ENCODE peak calls at places on chromosomes 11 and 22, in eight cellular contexts. One of them, this sample, is unnamed.
A peak's percentile ranks its signal among the peaks of the same experiment; 100 is the strongest.

GRCh38 chr11:93652161-93652597 is 9.3 kb upstream of the CEP295 start:
- DNase-seq in H1: no peak
- DNase-seq in stimulated activated CD4-positive, alpha-beta T cell treated with anti-CD3 and anti-CD28 coated beads, Interleukin-4, amount 100 ng/mL, for 48 hours: no peak
- DNase-seq in substantia nigra: peak; percentile 24
- DNase-seq in coronary artery: no peak
- DNase-seq in stimulated activated CD8-positive, alpha-beta memory T cell treated with anti-CD3 and anti-CD28 coated beads, Interleukin-15, amount 100 ng/mL, for 24 hours: no peak
- DNase-seq in A549: peak; percentile 38
- DNase-seq in GM13977: no peak
- DNase-seq in this sample: peak; percentile 46

GRCh38 chr11:74330065-74330858 is 18.8 kb upstream of the P4HA3 start:
- DNase-seq in stimulated activated CD8-positive, alpha-beta memory T cell treated with anti-CD3 and anti-CD28 coated beads, Interleukin-15, amount 100 ng/mL, for 24 hours: no peak
- DNase-seq in A549: no peak
- DNase-seq in stimulated activated CD4-positive, alpha-beta T cell treated with anti-CD3 and anti-CD28 coated beads, Interleukin-4, amount 100 ng/mL, for 48 hours: no peak
- DNase-seq in substantia nigra: no peak
- DNase-seq in H1: no peak
- DNase-seq in coronary artery: no peak
- DNase-seq in GM13977: no peak
- DNase-seq in this sample: peak; percentile 44

GRCh38 chr11:14270690-14271542 is 88.1 kb downstream of the RRAS2 start:
- DNase-seq in GM13977: peak; percentile 60
- DNase-seq in substantia nigra: no peak
- DNase-seq in coronary artery: no peak
- DNase-seq in H1: no peak
- DNase-seq in A549: no peak
- DNase-seq in stimulated activated CD8-positive, alpha-beta memory T cell treated with anti-CD3 and anti-CD28 coated beads, Interleukin-15, amount 100 ng/mL, for 24 hours: no peak
- DNase-seq in stimulated activated CD4-positive, alpha-beta T cell treated with anti-CD3 and anti-CD28 coated beads, Interleukin-4, amount 100 ng/mL, for 48 hours: no peak
- DNase-seq in this sample: no peak

GRCh38 chr22:28819253-28820096 is 19.1 kb upstream of the XBP1 start:
- DNase-seq in A549: peak; percentile 46
- DNase-seq in GM13977: no peak
- DNase-seq in stimulated activated CD8-positive, alpha-beta memory T cell treated with anti-CD3 and anti-CD28 coated beads, Interleukin-15, amount 100 ng/mL, for 24 hours: no peak
- DNase-seq in H1: no peak
- DNase-seq in substantia nigra: no peak
- DNase-seq in coronary artery: no peak
- DNase-seq in stimulated activated CD4-positive, alpha-beta T cell treated with anti-CD3 and anti-CD28 coated beads, Interleukin-4, amount 100 ng/mL, for 48 hours: no peak
- DNase-seq in this sample: no peak

GRCh38 chr11:1276061-1276790 is 33.2 kb downstream of the TOLLIP start:
- DNase-seq in H1: no peak
- DNase-seq in coronary artery: no peak
- DNase-seq in A549: no peak
- DNase-seq in stimulated activated CD8-positive, alpha-beta memory T cell treated with anti-CD3 and anti-CD28 coated beads, Interleukin-15, amount 100 ng/mL, for 24 hours: no peak
- DNase-seq in stimulated activated CD4-positive, alpha-beta T cell treated with anti-CD3 and anti-CD28 coated beads, Interleukin-4, amount 100 ng/mL, for 48 hours: no peak
- DNase-seq in GM13977: no peak
- DNase-seq in substantia nigra: no peak
- DNase-seq in this sample: no peak

GRCh38 chr11:84857746-84858145 is 769.4 kb downstream of the DLG2 start:
- DNase-seq in A549: no peak
- DNase-seq in substantia nigra: no peak
- DNase-seq in stimulated activated CD4-positive, alpha-beta T cell treated with anti-CD3 and anti-CD28 coated beads, Interleukin-4, amount 100 ng/mL, for 48 hours: no peak
- DNase-seq in stimulated activated CD8-positive, alpha-beta memory T cell treated with anti-CD3 and anti-CD28 coated beads, Interleukin-15, amount 100 ng/mL, for 24 hours: no peak
- DNase-seq in GM13977: no peak
- DNase-seq in coronary artery: no peak
- DNase-seq in H1: no peak
- DNase-seq in this sample: no peak

GRCh38 chr11:112631333-112631732 is 329.9 kb upstream of the NCAM1 start:
- DNase-seq in H1: no peak
- DNase-seq in stimulated activated CD8-positive, alpha-beta memory T cell treated with anti-CD3 and anti-CD28 coated beads, Interleukin-15, amount 100 ng/mL, for 24 hours: no peak
- DNase-seq in substantia nigra: no peak
- DNase-seq in coronary artery: no peak
- DNase-seq in GM13977: no peak
- DNase-seq in A549: no peak
- DNase-seq in stimulated activated CD4-positive, alpha-beta T cell treated with anti-CD3 and anti-CD28 coated beads, Interleukin-4, amount 100 ng/mL, for 48 hours: no peak
- DNase-seq in this sample: no peak

GRCh38 chr11:131688056-131688693 is 317.8 kb downstream of the NTM start:
- DNase-seq in stimulated activated CD4-positive, alpha-beta T cell treated with anti-CD3 and anti-CD28 coated beads, Interleukin-4, amount 100 ng/mL, for 48 hours: peak; percentile 32
- DNase-seq in GM13977: peak; percentile 89
- DNase-seq in H1: peak; percentile 23
- DNase-seq in stimulated activated CD8-positive, alpha-beta memory T cell treated with anti-CD3 and anti-CD28 coated beads, Interleukin-15, amount 100 ng/mL, for 24 hours: no peak
- DNase-seq in coronary artery: peak; percentile 72
- DNase-seq in A549: peak; percentile 35
- DNase-seq in substantia nigra: peak; percentile 45
- DNase-seq in this sample: peak; percentile 65

GRCh38 chr11:105168457-105168856 is 28.9 kb upstream of the CARD18 start:
- DNase-seq in stimulated activated CD4-positive, alpha-beta T cell treated with anti-CD3 and anti-CD28 coated beads, Interleukin-4, amount 100 ng/mL, for 48 hours: no peak
- DNase-seq in H1: no peak
- DNase-seq in A549: no peak
- DNase-seq in coronary artery: no peak
- DNase-seq in stimulated activated CD8-positive, alpha-beta memory T cell treated with anti-CD3 and anti-CD28 coated beads, Interleukin-15, amount 100 ng/mL, for 24 hours: no peak
- DNase-seq in GM13977: no peak
- DNase-seq in substantia nigra: no peak
- DNase-seq in this sample: peak; percentile 11

GRCh38 chr11:67256477-67256876 is 9.8 kb upstream of the GRK2 start:
- DNase-seq in stimulated activated CD8-positive, alpha-beta memory T cell treated with anti-CD3 and anti-CD28 coated beads, Interleukin-15, amount 100 ng/mL, for 24 hours: no peak
- DNase-seq in H1: no peak
- DNase-seq in A549: no peak
- DNase-seq in coronary artery: no peak
- DNase-seq in GM13977: no peak
- DNase-seq in substantia nigra: no peak
- DNase-seq in stimulated activated CD4-positive, alpha-beta T cell treated with anti-CD3 and anti-CD28 coated beads, Interleukin-4, amount 100 ng/mL, for 48 hours: no peak
- DNase-seq in this sample: no peak

GRCh38 chr11:80320765-80321164 is 879.9 kb upstream of the TENM4 start:
- DNase-seq in substantia nigra: no peak
- DNase-seq in coronary artery: no peak
- DNase-seq in GM13977: no peak
- DNase-seq in stimulated activated CD8-positive, alpha-beta memory T cell treated with anti-CD3 and anti-CD28 coated beads, Interleukin-15, amount 100 ng/mL, for 24 hours: no peak
- DNase-seq in A549: no peak
- DNase-seq in stimulated activated CD4-positive, alpha-beta T cell treated with anti-CD3 and anti-CD28 coated beads, Interleukin-4, amount 100 ng/mL, for 48 hours: no peak
- DNase-seq in H1: no peak
- DNase-seq in this sample: peak; percentile 40

GRCh38 chr11:3162410-3163240 is 2.5 kb downstream of the OSBPL5 start:
- DNase-seq in H1: no peak
- DNase-seq in coronary artery: no peak
- DNase-seq in GM13977: no peak
- DNase-seq in stimulated activated CD4-positive, alpha-beta T cell treated with anti-CD3 and anti-CD28 coated beads, Interleukin-4, amount 100 ng/mL, for 48 hours: no peak
- DNase-seq in substantia nigra: no peak
- DNase-seq in stimulated activated CD8-positive, alpha-beta memory T cell treated with anti-CD3 and anti-CD28 coated beads, Interleukin-15, amount 100 ng/mL, for 24 hours: no peak
- DNase-seq in A549: no peak
- DNase-seq in this sample: no peak

GRCh38 chr11:121446752-121447156 is 5.4 kb upstream of the SORL1 start:
- DNase-seq in A549: no peak
- DNase-seq in GM13977: no peak
- DNase-seq in substantia nigra: no peak
- DNase-seq in coronary artery: no peak
- DNase-seq in stimulated activated CD8-positive, alpha-beta memory T cell treated with anti-CD3 and anti-CD28 coated beads, Interleukin-15, amount 100 ng/mL, for 24 hours: no peak
- DNase-seq in stimulated activated CD4-positive, alpha-beta T cell treated with anti-CD3 and anti-CD28 coated beads, Interleukin-4, amount 100 ng/mL, for 48 hours: no peak
- DNase-seq in H1: no peak
- DNase-seq in this sample: peak; percentile 13

GRCh38 chr22:23120415-23120899 is 21.3 kb downstream of the RSPH14 start:
- DNase-seq in coronary artery: no peak
- DNase-seq in H1: no peak
- DNase-seq in substantia nigra: no peak
- DNase-seq in A549: no peak
- DNase-seq in stimulated activated CD8-positive, alpha-beta memory T cell treated with anti-CD3 and anti-CD28 coated beads, Interleukin-15, amount 100 ng/mL, for 24 hours: no peak
- DNase-seq in stimulated activated CD4-positive, alpha-beta T cell treated with anti-CD3 and anti-CD28 coated beads, Interleukin-4, amount 100 ng/mL, for 48 hours: no peak
- DNase-seq in GM13977: no peak
- DNase-seq in this sample: no peak

GRCh38 chr11:58963551-58964075 is 24.3 kb downstream of the GLYATL1 start:
- DNase-seq in stimulated activated CD4-positive, alpha-beta T cell treated with anti-CD3 and anti-CD28 coated beads, Interleukin-4, amount 100 ng/mL, for 48 hours: no peak
- DNase-seq in stimulated activated CD8-positive, alpha-beta memory T cell treated with anti-CD3 and anti-CD28 coated beads, Interleukin-15, amount 100 ng/mL, for 24 hours: no peak
- DNase-seq in coronary artery: no peak
- DNase-seq in substantia nigra: no peak
- DNase-seq in A549: peak; percentile 53
- DNase-seq in GM13977: no peak
- DNase-seq in H1: peak; percentile 70
- DNase-seq in this sample: peak; percentile 80